ENCODE peak calls at places on chromosomes 6 and 20, in seven cellular contexts. One of them, this sample, is unnamed.

GRCh38 chr6:127247114-127248096 is 19.3 kb upstream of the RNF146 start:
- DNase-seq in CD8-positive, alpha-beta T cell: no peak
- DNase-seq in pancreas: no peak
- DNase-seq in fibroblast of mammary gland: peak; percentile 57
- DNase-seq in prostate gland: no peak
- DNase-seq in B cell: no peak
- DNase-seq in astrocyte of the cerebellum: no peak
- DNase-seq in this sample: no peak

GRCh38 chr20:50399003-50399916 is 110.9 kb upstream of the PTPN1 start:
- DNase-seq in astrocyte of the cerebellum: no peak
- DNase-seq in B cell: no peak
- DNase-seq in prostate gland: no peak
- DNase-seq in pancreas: no peak
- DNase-seq in fibroblast of mammary gland: no peak
- DNase-seq in CD8-positive, alpha-beta T cell: no peak
- DNase-seq in this sample: no peak

GRCh38 chr20:44187054-44187762 is at the start of gene JPH2:
- DNase-seq in fibroblast of mammary gland: peak; percentile 51
- DNase-seq in astrocyte of the cerebellum: peak; percentile 50
- DNase-seq in B cell: no peak
- DNase-seq in CD8-positive, alpha-beta T cell: no peak
- DNase-seq in prostate gland: no peak
- DNase-seq in pancreas: peak; percentile 21
- DNase-seq in this sample: peak; percentile 92

GRCh38 chr6:15417811-15418210 is 171.9 kb downstream of the JARID2 start:
- DNase-seq in astrocyte of the cerebellum: no peak
- DNase-seq in pancreas: no peak
- DNase-seq in B cell: no peak
- DNase-seq in prostate gland: no peak
- DNase-seq in fibroblast of mammary gland: peak; percentile 65
- DNase-seq in CD8-positive, alpha-beta T cell: no peak
- DNase-seq in this sample: peak; percentile 88

GRCh38 chr20:34824026-34824860 is 1.2 kb downstream of the NCOA6 start:
- DNase-seq in pancreas: peak; percentile 80
- DNase-seq in fibroblast of mammary gland: peak; percentile 44
- DNase-seq in B cell: peak; percentile 73
- DNase-seq in prostate gland: peak; percentile 61
- DNase-seq in astrocyte of the cerebellum: no peak
- DNase-seq in CD8-positive, alpha-beta T cell: peak; percentile 39
- DNase-seq in this sample: peak; percentile 86

GRCh38 chr6:79453558-79454042 is 83.6 kb downstream of the LCA5 start:
- DNase-seq in prostate gland: peak; percentile 15
- DNase-seq in pancreas: no peak
- DNase-seq in fibroblast of mammary gland: peak; percentile 74
- DNase-seq in B cell: no peak
- DNase-seq in astrocyte of the cerebellum: no peak
- DNase-seq in CD8-positive, alpha-beta T cell: no peak
- DNase-seq in this sample: peak; percentile 89

GRCh38 chr6:119197271-119197670 is 118.8 kb upstream of the FAM184A start:
- DNase-seq in astrocyte of the cerebellum: no peak
- DNase-seq in B cell: no peak
- DNase-seq in CD8-positive, alpha-beta T cell: no peak
- DNase-seq in pancreas: no peak
- DNase-seq in fibroblast of mammary gland: peak; percentile 18
- DNase-seq in prostate gland: no peak
- DNase-seq in this sample: no peak

GRCh38 chr20:10171864-10172751 is 46.5 kb upstream of the SNAP25 start:
- DNase-seq in fibroblast of mammary gland: peak; percentile 43
- DNase-seq in pancreas: peak; percentile 43
- DNase-seq in B cell: no peak
- DNase-seq in astrocyte of the cerebellum: no peak
- DNase-seq in prostate gland: peak; percentile 38
- DNase-seq in CD8-positive, alpha-beta T cell: no peak
- DNase-seq in this sample: peak; percentile 38

GRCh38 chr6:108684809-108685329 is 124.2 kb downstream of the FOXO3 start:
- DNase-seq in pancreas: no peak
- DNase-seq in prostate gland: peak; percentile 40
- DNase-seq in B cell: no peak
- DNase-seq in fibroblast of mammary gland: peak; percentile 60
- DNase-seq in CD8-positive, alpha-beta T cell: no peak
- DNase-seq in astrocyte of the cerebellum: peak; percentile 45
- DNase-seq in this sample: no peak

GRCh38 chr20:51541189-51542032 is 1.1 kb downstream of the NFATC2 start:
- DNase-seq in B cell: peak; percentile 77
- DNase-seq in fibroblast of mammary gland: peak; percentile 31
- DNase-seq in prostate gland: peak; percentile 68
- DNase-seq in astrocyte of the cerebellum: no peak
- DNase-seq in CD8-positive, alpha-beta T cell: peak; percentile 66
- DNase-seq in pancreas: peak; percentile 85
- DNase-seq in this sample: no peak

GRCh38 chr6:43436577-43437282 is 9.4 kb downstream of the ABCC10 start:
- DNase-seq in pancreas: no peak
- DNase-seq in prostate gland: peak; percentile 84
- DNase-seq in astrocyte of the cerebellum: peak; percentile 66
- DNase-seq in CD8-positive, alpha-beta T cell: no peak
- DNase-seq in fibroblast of mammary gland: peak; percentile 86
- DNase-seq in B cell: no peak
- DNase-seq in this sample: peak; percentile 95

GRCh38 chr6:153465050-153465449 is 334.0 kb upstream of the RGS17 start:
- DNase-seq in pancreas: no peak
- DNase-seq in prostate gland: no peak
- DNase-seq in B cell: no peak
- DNase-seq in fibroblast of mammary gland: no peak
- DNase-seq in astrocyte of the cerebellum: no peak
- DNase-seq in CD8-positive, alpha-beta T cell: no peak
- DNase-seq in this sample: no peak

GRCh38 chr6:111736005-111736607 is 130.4 kb upstream of the TRAF3IP2 start:
- DNase-seq in B cell: no peak
- DNase-seq in pancreas: no peak
- DNase-seq in prostate gland: no peak
- DNase-seq in astrocyte of the cerebellum: no peak
- DNase-seq in CD8-positive, alpha-beta T cell: no peak
- DNase-seq in fibroblast of mammary gland: peak; percentile 38
- DNase-seq in this sample: no peak

GRCh38 chr20:42277203-42277602 is 659.0 kb upstream of the CHD6 start:
- DNase-seq in B cell: no peak
- DNase-seq in CD8-positive, alpha-beta T cell: no peak
- DNase-seq in astrocyte of the cerebellum: no peak
- DNase-seq in prostate gland: no peak
- DNase-seq in fibroblast of mammary gland: no peak
- DNase-seq in pancreas: no peak
- DNase-seq in this sample: no peak

GRCh38 chr6:162907876-162908481 is 180.2 kb downstream of the PACRG start:
- DNase-seq in CD8-positive, alpha-beta T cell: no peak
- DNase-seq in fibroblast of mammary gland: peak; percentile 71
- DNase-seq in B cell: peak; percentile 19
- DNase-seq in prostate gland: no peak
- DNase-seq in astrocyte of the cerebellum: no peak
- DNase-seq in pancreas: no peak
- DNase-seq in this sample: peak; percentile 42

GRCh38 chr20:41135187-41135887 is 2.0 kb upstream of the PLCG1 start:
- DNase-seq in B cell: peak; percentile 80
- DNase-seq in astrocyte of the cerebellum: no peak
- DNase-seq in prostate gland: peak; percentile 35
- DNase-seq in pancreas: peak; percentile 58
- DNase-seq in fibroblast of mammary gland: peak; percentile 30
- DNase-seq in CD8-positive, alpha-beta T cell: peak; percentile 31
- DNase-seq in this sample: peak; percentile 57

GRCh38 chr6:25468881-25469280 is 183.1 kb upstream of the SCGN start:
- DNase-seq in fibroblast of mammary gland: no peak
- DNase-seq in pancreas: no peak
- DNase-seq in B cell: no peak
- DNase-seq in prostate gland: no peak
- DNase-seq in astrocyte of the cerebellum: no peak
- DNase-seq in CD8-positive, alpha-beta T cell: no peak
- DNase-seq in this sample: no peak

GRCh38 chr6:83847179-83847578 is 6.0 kb upstream of the RIPPLY2 start:
- DNase-seq in pancreas: no peak
- DNase-seq in fibroblast of mammary gland: no peak
- DNase-seq in CD8-positive, alpha-beta T cell: no peak
- DNase-seq in astrocyte of the cerebellum: no peak
- DNase-seq in B cell: no peak
- DNase-seq in prostate gland: no peak
- DNase-seq in this sample: no peak

GRCh38 chr6:54179152-54179551 is 67.9 kb downstream of the MLIP start:
- DNase-seq in fibroblast of mammary gland: no peak
- DNase-seq in pancreas: no peak
- DNase-seq in CD8-positive, alpha-beta T cell: no peak
- DNase-seq in B cell: no peak
- DNase-seq in astrocyte of the cerebellum: no peak
- DNase-seq in prostate gland: no peak
- DNase-seq in this sample: no peak

GRCh38 chr6:144957236-144957937 is 672.3 kb downstream of the UTRN start:
- DNase-seq in prostate gland: no peak
- DNase-seq in B cell: no peak
- DNase-seq in fibroblast of mammary gland: peak; percentile 11
- DNase-seq in astrocyte of the cerebellum: no peak
- DNase-seq in CD8-positive, alpha-beta T cell: no peak
- DNase-seq in pancreas: no peak
- DNase-seq in this sample: no peak

GRCh38 chr20:1866834-1867233 is 28.4 kb upstream of the SIRPA start:
- DNase-seq in pancreas: no peak
- DNase-seq in CD8-positive, alpha-beta T cell: no peak
- DNase-seq in fibroblast of mammary gland: no peak
- DNase-seq in prostate gland: no peak
- DNase-seq in B cell: no peak
- DNase-seq in astrocyte of the cerebellum: no peak
- DNase-seq in this sample: no peak

GRCh38 chr6:167552961-167553360 is 228.1 kb downstream of the TTLL2 start:
- DNase-seq in prostate gland: no peak
- DNase-seq in fibroblast of mammary gland: no peak
- DNase-seq in astrocyte of the cerebellum: no peak
- DNase-seq in B cell: no peak
- DNase-seq in pancreas: no peak
- DNase-seq in CD8-positive, alpha-beta T cell: no peak
- DNase-seq in this sample: no peak

GRCh38 chr6:169786349-169786748 is 34.9 kb downstream of the ERMARD start:
- DNase-seq in pancreas: no peak
- DNase-seq in fibroblast of mammary gland: no peak
- DNase-seq in B cell: no peak
- DNase-seq in astrocyte of the cerebellum: no peak
- DNase-seq in prostate gland: no peak
- DNase-seq in CD8-positive, alpha-beta T cell: no peak
- DNase-seq in this sample: no peak

GRCh38 chr6:135939216-135939610 is 87.7 kb downstream of the PDE7B start:
- DNase-seq in CD8-positive, alpha-beta T cell: no peak
- DNase-seq in prostate gland: no peak
- DNase-seq in B cell: no peak
- DNase-seq in fibroblast of mammary gland: peak; percentile 19
- DNase-seq in pancreas: no peak
- DNase-seq in astrocyte of the cerebellum: peak; percentile 36
- DNase-seq in this sample: no peak

GRCh38 chr6:36216559-36216958 is 20.0 kb downstream of the BRPF3 start:
- DNase-seq in prostate gland: no peak
- DNase-seq in astrocyte of the cerebellum: peak; percentile 18
- DNase-seq in pancreas: no peak
- DNase-seq in B cell: no peak
- DNase-seq in CD8-positive, alpha-beta T cell: no peak
- DNase-seq in fibroblast of mammary gland: peak; percentile 56
- DNase-seq in this sample: peak; percentile 46

GRCh38 chr6:66265737-66266136 is 558.7 kb upstream of the EYS start:
- DNase-seq in fibroblast of mammary gland: no peak
- DNase-seq in astrocyte of the cerebellum: no peak
- DNase-seq in prostate gland: no peak
- DNase-seq in B cell: no peak
- DNase-seq in pancreas: no peak
- DNase-seq in CD8-positive, alpha-beta T cell: no peak
- DNase-seq in this sample: no peak

GRCh38 chr20:53154540-53154939 is 182.4 kb downstream of the TSHZ2 start:
- DNase-seq in fibroblast of mammary gland: peak; percentile 50
- DNase-seq in CD8-positive, alpha-beta T cell: no peak
- DNase-seq in B cell: no peak
- DNase-seq in astrocyte of the cerebellum: no peak
- DNase-seq in prostate gland: no peak
- DNase-seq in pancreas: no peak
- DNase-seq in this sample: no peak

GRCh38 chr6:127102299-127102698 is 16.2 kb upstream of the RSPO3 start:
- DNase-seq in astrocyte of the cerebellum: no peak
- DNase-seq in pancreas: no peak
- DNase-seq in prostate gland: no peak
- DNase-seq in CD8-positive, alpha-beta T cell: no peak
- DNase-seq in fibroblast of mammary gland: peak; percentile 98
- DNase-seq in B cell: no peak
- DNase-seq in this sample: peak; percentile 80

GRCh38 chr6:137136065-137136464 is 37.4 kb downstream of the IL22RA2 start:
- DNase-seq in astrocyte of the cerebellum: no peak
- DNase-seq in fibroblast of mammary gland: peak; percentile 36
- DNase-seq in B cell: no peak
- DNase-seq in prostate gland: no peak
- DNase-seq in pancreas: no peak
- DNase-seq in CD8-positive, alpha-beta T cell: no peak
- DNase-seq in this sample: peak; percentile 43
- TF ChIP-seq CTCF in astrocyte of the cerebellum: no peak
- TF ChIP-seq CTCF in fibroblast of mammary gland: peak; percentile 48
- TF ChIP-seq CTCF in B cell: no peak
- TF ChIP-seq CTCF in prostate gland: no peak
- TF ChIP-seq CTCF in pancreas: no peak
- TF ChIP-seq CTCF in CD8-positive, alpha-beta T cell: no peak
- TF ChIP-seq CTCF in this sample: peak; percentile 54

DNA sequence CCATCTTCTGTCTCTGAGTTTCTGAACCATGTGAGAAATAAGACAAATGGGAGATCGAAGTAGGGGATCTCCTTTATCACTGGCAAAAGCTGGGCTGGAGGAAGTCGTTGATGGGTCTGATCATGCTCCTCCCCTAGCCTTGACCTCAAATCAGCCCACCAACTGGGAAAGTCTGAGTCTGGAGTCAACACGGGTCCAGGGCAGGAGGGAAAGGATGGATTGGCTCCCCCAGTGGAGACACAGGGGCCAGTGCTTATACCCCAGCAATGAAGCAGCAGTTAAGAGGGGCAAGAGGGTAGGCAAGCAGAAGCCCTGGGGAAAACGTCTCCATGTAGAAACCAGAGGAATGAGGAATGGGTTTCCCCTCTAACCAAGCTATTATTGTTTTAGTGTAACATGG is 152.6 kb downstream of the TBC1D7 start:
- DNase-seq in B cell: no peak
- DNase-seq in prostate gland: no peak
- DNase-seq in CD8-positive, alpha-beta T cell: no peak
- DNase-seq in astrocyte of the cerebellum: no peak
- DNase-seq in fibroblast of mammary gland: no peak
- DNase-seq in pancreas: no peak
- DNase-seq in this sample: no peak
- TF ChIP-seq CTCF in B cell: no peak
- TF ChIP-seq CTCF in prostate gland: no peak
- TF ChIP-seq CTCF in CD8-positive, alpha-beta T cell: no peak
- TF ChIP-seq CTCF in astrocyte of the cerebellum: no peak
- TF ChIP-seq CTCF in fibroblast of mammary gland: no peak
- TF ChIP-seq CTCF in pancreas: no peak
- TF ChIP-seq CTCF in this sample: no peak

GRCh38 chr20:8829232-8829631 is 239.7 kb upstream of the PLCB4 start:
- DNase-seq in prostate gland: no peak
- DNase-seq in pancreas: no peak
- DNase-seq in astrocyte of the cerebellum: no peak
- DNase-seq in B cell: no peak
- DNase-seq in fibroblast of mammary gland: peak; percentile 16
- DNase-seq in CD8-positive, alpha-beta T cell: no peak
- DNase-seq in this sample: peak; percentile 9
- TF ChIP-seq CTCF in prostate gland: no peak
- TF ChIP-seq CTCF in pancreas: no peak
- TF ChIP-seq CTCF in astrocyte of the cerebellum: peak; percentile 31
- TF ChIP-seq CTCF in B cell: no peak
- TF ChIP-seq CTCF in fibroblast of mammary gland: peak; percentile 36
- TF ChIP-seq CTCF in CD8-positive, alpha-beta T cell: no peak
- TF ChIP-seq CTCF in this sample: no peak

GRCh38 chr6:56381852-56382251 is 134.5 kb upstream of the COL21A1 start:
- DNase-seq in pancreas: no peak
- DNase-seq in fibroblast of mammary gland: peak; percentile 16
- DNase-seq in prostate gland: no peak
- DNase-seq in astrocyte of the cerebellum: no peak
- DNase-seq in CD8-positive, alpha-beta T cell: no peak
- DNase-seq in B cell: no peak
- DNase-seq in this sample: no peak
- TF ChIP-seq CTCF in pancreas: no peak
- TF ChIP-seq CTCF in fibroblast of mammary gland: no peak
- TF ChIP-seq CTCF in prostate gland: no peak
- TF ChIP-seq CTCF in astrocyte of the cerebellum: no peak
- TF ChIP-seq CTCF in CD8-positive, alpha-beta T cell: no peak
- TF ChIP-seq CTCF in B cell: no peak
- TF ChIP-seq CTCF in this sample: no peak

This sample was measured in MCF 10A.